ENCODE peak calls at places on chromosome 5, in eight cellular contexts. E, P, W, B, A, Y, T and J are unnamed samples.

GRCh38 chr5:138905541-138905940 is 30.4 kb upstream of the LRRTM2 start:
- DNase-seq in P (no peak), B (no peak), A (no peak), W (no peak), E (no peak), Y (no peak), T (no peak), J (no peak)

GRCh38 chr5:171309526-171310333 is 682 bp downstream of the TLX3 start:
- DNase-seq in W (no peak), Y (peak), E (no peak), P (peak), B (no peak), T (no peak), A (no peak), J (peak)

GRCh38 chr5:55338810-55339243 is 31.0 kb downstream of the MTREX start:
- DNase-seq in W (no peak), A (no peak), B (no peak), E (no peak), Y (no peak), T (no peak), P (no peak), J (no peak)

GRCh38 chr5:35478856-35479682 is 138.6 kb upstream of the SPEF2 start:
- DNase-seq in T (no peak), P (no peak), Y (no peak), E (no peak), W (no peak), A (peak), B (no peak), J (peak)

GRCh38 chr5:88045931-88046461 is 222.6 kb downstream of the TMEM161B start:
- DNase-seq in E (no peak), P (no peak), T (no peak), Y (no peak), W (no peak), B (no peak), A (no peak), J (no peak)

GRCh38 chr5:33120671-33121070 is 320.1 kb upstream of the TARS1 start:
- DNase-seq in T (no peak), Y (no peak), P (no peak), A (no peak), E (no peak), B (no peak), W (no peak), J (no peak)

GRCh38 chr5:172113036-172113435 is 75.0 kb downstream of the STK10 start:
- DNase-seq in B (no peak), Y (peak), W (no peak), T (no peak), P (no peak), A (no peak), E (no peak), J (peak)

GRCh38 chr5:123778641-123779040 is 266.7 kb downstream of the CSNK1G3 start:
- DNase-seq in T (no peak), W (no peak), P (no peak), B (no peak), Y (no peak), E (no peak), A (no peak), J (no peak)

GRCh38 chr5:58886315-58887207 is 303.7 kb downstream of the RAB3C start:
- DNase-seq in P (peak), Y (peak), A (peak), W (peak), T (peak), E (peak), B (peak), J (peak)

GRCh38 chr5:157449011-157449723 is 10.8 kb upstream of the NIPAL4 start:
- DNase-seq in Y (peak), E (no peak), A (no peak), B (no peak), W (peak), P (peak), T (no peak), J (no peak)

GRCh38 chr5:73605223-73606087 is 20.5 kb upstream of the ARHGEF28 start:
- DNase-seq in W (no peak), Y (peak), B (no peak), T (no peak), A (peak), E (no peak), P (no peak), J (no peak)

GRCh38 chr5:124030043-124030461 is 518.1 kb downstream of the CSNK1G3 start:
- DNase-seq in T (no peak), E (peak), B (no peak), Y (no peak), A (no peak), P (no peak), W (no peak), J (no peak)

GRCh38 chr5:128144491-128144890 is 60.9 kb downstream of the SLC12A2 start:
- DNase-seq in P (no peak), B (no peak), A (no peak), Y (no peak), E (no peak), W (no peak), T (no peak), J (no peak)

GRCh38 chr5:150079655-150080461 is 6.5 kb downstream of the CSF1R start:
- DNase-seq in P (peak), Y (no peak), B (no peak), T (no peak), W (no peak), A (no peak), E (no peak), J (no peak)

GRCh38 chr5:5218396-5218795 is 78.3 kb downstream of the ADAMTS16 start:
- DNase-seq in E (no peak), Y (no peak), T (no peak), P (no peak), W (no peak), B (no peak), A (no peak), J (no peak)

GRCh38 chr5:94388773-94389514 is 229.5 kb downstream of the KIAA0825 start:
- DNase-seq in W (no peak), P (no peak), A (no peak), B (no peak), E (no peak), Y (no peak), T (no peak), J (no peak)

GRCh38 chr5:145775893-145776444 is 59.2 kb downstream of the PRELID2 start:
- DNase-seq in Y (no peak), P (no peak), B (no peak), A (peak), W (no peak), T (no peak), E (no peak), J (no peak)

GRCh38 chr5:153352685-153353219 is 137.7 kb upstream of the GRIA1 start:
- DNase-seq in Y (no peak), W (no peak), P (no peak), A (no peak), B (no peak), T (peak), E (no peak), J (no peak)

GRCh38 chr5:139795074-139796001 is at the start of gene PSD2:
- DNase-seq in B (no peak), Y (no peak), T (no peak), W (peak), P (peak), E (peak), A (no peak), J (no peak)

GRCh38 chr5:42813533-42813932 is 1.8 kb upstream of the SELENOP start:
- DNase-seq in T (no peak), A (no peak), P (peak), E (peak), B (no peak), W (no peak), Y (no peak), J (no peak)

GRCh38 chr5:73448451-73449136 is at the start of gene FOXD1:
- DNase-seq in W (peak), A (peak), P (peak), B (no peak), T (no peak), Y (peak), E (peak), J (no peak)

GRCh38 chr5:74865293-74865798 is 841 bp downstream of the FAM169A start:
- DNase-seq in P (no peak), W (no peak), Y (no peak), B (no peak), A (no peak), T (no peak), E (no peak), J (no peak)

GRCh38 chr5:110726249-110727024 is at the start of gene TMEM232:
- DNase-seq in E (peak), Y (peak), T (no peak), A (peak), B (no peak), P (peak), W (peak), J (peak)

GRCh38 chr5:111635151-111635945 is 121.6 kb downstream of the NREP start:
- DNase-seq in B (no peak), T (no peak), W (no peak), Y (no peak), A (no peak), P (no peak), E (no peak), J (no peak)

GRCh38 chr5:93017854-93018253 is 563.2 kb downstream of the NR2F1-AS1 start:
- DNase-seq in W (no peak), B (no peak), A (no peak), Y (no peak), E (no peak), T (no peak), P (no peak), J (no peak)

GRCh38 chr5:107670028-107670926 is 460 bp downstream of the EFNA5 start:
- DNase-seq in P (peak), A (peak), T (peak), B (no peak), W (peak), Y (peak), E (peak), J (no peak)

GRCh38 chr5:145768863-145769262 is 66.3 kb downstream of the PRELID2 start:
- DNase-seq in E (no peak), T (no peak), P (no peak), Y (no peak), W (no peak), B (no peak), A (no peak), J (no peak)

GRCh38 chr5:91365498-91365897 is 17.6 kb downstream of the ARRDC3 start:
- DNase-seq in W (no peak), E (no peak), A (no peak), Y (no peak), T (no peak), B (no peak), P (no peak), J (no peak)

GRCh38 chr5:91367374-91367773 is 15.7 kb downstream of the ARRDC3 start:
- DNase-seq in B (no peak), T (no peak), W (no peak), P (no peak), E (no peak), A (no peak), Y (no peak), J (no peak)

GRCh38 chr5:91366571-91366970 is 16.5 kb downstream of the ARRDC3 start:
- DNase-seq in B (no peak), E (no peak), W (no peak), Y (no peak), T (no peak), P (no peak), A (peak), J (no peak)

GRCh38 chr5:91369480-91369879 is 13.6 kb downstream of the ARRDC3 start:
- DNase-seq in A (no peak), B (no peak), Y (no peak), W (no peak), T (no peak), E (no peak), P (no peak), J (no peak)

GRCh38 chr5:91367908-91368648 is 15.0 kb downstream of the ARRDC3 start:
- DNase-seq in B (no peak), E (no peak), P (no peak), A (no peak), W (no peak), T (no peak), Y (no peak), J (no peak)
- TF ChIP-seq POLR2AphosphoS5 in B (no peak), E (no peak), P (peak), A (no peak), W (no peak), T (peak), Y (no peak), J (no peak)

GRCh38 chr5:173228639-173229380 is 6.2 kb downstream of the NKX2-5 start:
- DNase-seq in E (peak), Y (no peak), W (no peak), P (no peak), B (no peak), A (no peak), T (no peak), J (no peak)

GRCh38 chr5:173230741-173231380 is 4.1 kb downstream of the NKX2-5 start:
- DNase-seq in P (no peak), Y (no peak), E (no peak), T (no peak), W (no peak), A (no peak), B (no peak), J (no peak)

GRCh38 chr5:173231381-173231766 is 3.6 kb downstream of the NKX2-5 start:
- DNase-seq in E (no peak), T (no peak), Y (no peak), P (no peak), A (no peak), B (no peak), W (no peak), J (no peak)

GRCh38 chr5:173229381-173229959 is 5.5 kb downstream of the NKX2-5 start:
- DNase-seq in A (no peak), W (no peak), B (no peak), P (no peak), T (no peak), Y (no peak), E (peak), J (no peak)

DNA sequence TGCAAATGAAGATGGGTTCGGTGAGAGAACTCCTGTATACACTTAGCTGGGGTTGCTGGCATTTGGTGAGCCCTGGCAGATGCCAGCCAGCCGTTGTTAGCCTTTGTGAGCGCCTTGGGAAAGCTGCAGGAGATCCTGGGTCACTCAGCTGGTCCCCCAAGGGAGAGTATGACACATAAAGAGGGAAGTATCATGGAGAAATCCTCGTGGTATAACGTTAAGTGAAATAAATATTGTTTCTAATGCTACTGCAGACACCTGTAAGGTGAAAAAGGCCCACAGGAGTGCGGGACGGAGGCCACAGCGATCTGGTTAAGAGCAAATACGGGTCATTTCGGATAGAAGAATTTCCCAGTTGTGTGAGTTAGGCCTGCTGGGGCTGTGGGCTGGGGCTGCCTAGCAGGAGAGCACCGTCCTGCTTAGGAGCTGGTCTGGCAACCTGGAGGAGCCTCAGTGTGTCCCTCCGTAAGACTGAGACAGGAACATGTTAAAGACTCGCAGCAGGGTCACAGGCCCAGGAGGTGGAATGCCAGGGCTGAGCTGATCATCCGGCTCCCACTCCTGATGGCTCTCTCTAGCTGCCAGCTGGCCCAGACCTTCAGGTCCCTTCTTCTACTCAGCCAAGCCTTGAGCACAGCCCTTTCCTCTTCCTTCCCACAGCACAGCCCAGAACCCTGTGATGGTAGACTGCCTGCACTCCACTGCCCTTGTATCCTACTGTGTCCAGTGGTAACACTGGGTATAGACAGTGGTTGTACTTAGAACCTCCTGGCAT is 4.9 kb downstream of the NKX2-5 start:
- DNase-seq in B (no peak), A (no peak), T (no peak), Y (no peak), P (no peak), E (peak), W (no peak), J (no peak)
- TF ChIP-seq POLR2AphosphoS5 in B (no peak), A (no peak), T (no peak), Y (no peak), P (no peak), E (no peak), W (no peak), J (no peak)

GRCh38 chr5:36875789-36876388 is 680 bp upstream of the NIPBL start:
- DNase-seq in B (no peak), W (peak), P (peak), T (peak), E (peak), Y (peak), A (peak), J (peak)
- TF ChIP-seq POLR2AphosphoS5 in B (no peak), W (peak), P (no peak), T (no peak), E (no peak), Y (no peak), A (no peak), J (peak)

GRCh38 chr5:174311531-174312269 is 266.2 kb downstream of the NSG2 start:
- DNase-seq in Y (peak), T (peak), P (peak), E (peak), A (peak), B (no peak), W (no peak), J (peak)
- TF ChIP-seq POLR2AphosphoS5 in Y (no peak), T (no peak), P (no peak), E (no peak), A (no peak), B (no peak), W (no peak), J (no peak)

GRCh38 chr5:867300-867699 is 16.5 kb upstream of the ZDHHC11 start:
- DNase-seq in Y (no peak), E (peak), W (no peak), P (no peak), A (no peak), T (no peak), B (no peak), J (no peak)
- TF ChIP-seq POLR2AphosphoS5 in Y (no peak), E (no peak), W (no peak), P (no peak), A (no peak), T (no peak), B (no peak), J (no peak)

GRCh38 chr5:6602441-6602840 is 30.4 kb downstream of the NSUN2 start:
- DNase-seq in W (no peak), T (no peak), A (no peak), P (no peak), E (no peak), Y (no peak), B (no peak), J (no peak)

GRCh38 chr5:6601271-6601670 is 31.6 kb downstream of the NSUN2 start:
- DNase-seq in E (no peak), B (no peak), P (no peak), W (no peak), T (no peak), Y (no peak), A (no peak), J (no peak)

GRCh38 chr5:6597557-6597956 is 35.3 kb downstream of the NSUN2 start:
- DNase-seq in B (no peak), Y (no peak), W (no peak), E (no peak), A (no peak), P (no peak), T (no peak), J (no peak)

GRCh38 chr5:6598351-6598900 is 34.4 kb downstream of the NSUN2 start:
- DNase-seq in E (no peak), W (no peak), Y (no peak), B (no peak), P (no peak), T (no peak), A (no peak), J (no peak)

GRCh38 chr5:6599739-6600138 is 33.1 kb downstream of the NSUN2 start:
- DNase-seq in Y (no peak), W (no peak), T (no peak), B (no peak), P (no peak), A (no peak), E (no peak), J (no peak)
- TF ChIP-seq POLR2AphosphoS5 in Y (no peak), W (no peak), T (no peak), B (no peak), P (no peak), A (no peak), E (no peak), J (no peak)

DNA sequence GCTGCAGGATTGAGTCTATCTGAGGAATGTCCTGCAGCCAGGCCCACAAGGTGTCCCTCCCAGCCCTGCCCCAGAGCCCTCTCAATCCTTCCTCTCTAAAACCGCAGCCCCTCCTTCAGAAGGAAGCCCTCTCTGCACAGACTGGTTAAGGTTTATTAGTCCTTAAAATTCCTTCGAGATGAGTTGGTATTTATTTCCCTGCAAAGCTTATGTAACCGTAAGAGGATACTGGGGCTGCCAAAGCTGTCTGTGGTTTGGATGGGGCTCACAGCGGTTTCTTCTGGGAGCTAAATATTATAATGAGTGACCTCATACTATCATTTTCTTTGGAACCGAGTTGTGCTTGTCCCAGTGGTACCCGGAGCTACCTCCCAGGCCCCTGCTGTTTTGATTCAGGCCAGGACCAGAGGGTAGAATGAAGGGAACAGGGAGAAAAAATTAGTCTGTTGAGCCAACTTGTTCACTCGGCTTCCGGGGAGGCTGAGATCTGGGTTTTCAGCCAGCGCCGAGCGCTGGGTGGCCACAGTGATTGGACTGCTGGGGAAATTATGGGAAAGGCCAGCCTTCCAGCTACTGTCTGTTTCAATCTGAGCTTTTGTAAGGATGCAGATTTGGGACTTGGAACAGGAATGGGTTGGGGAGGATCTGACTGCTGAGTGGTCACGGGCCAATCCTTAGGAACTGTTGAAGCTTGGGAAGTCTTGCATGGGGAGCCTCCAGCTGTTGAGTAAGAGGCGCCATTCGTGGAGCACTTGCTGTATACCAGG is 107.5 kb downstream of the NDFIP1 start:
- DNase-seq in W (peak), B (peak), E (no peak), P (no peak), Y (peak), A (peak), T (no peak), J (no peak)
- TF ChIP-seq POLR2AphosphoS5 in W (peak), B (no peak), E (no peak), P (no peak), Y (no peak), A (peak), T (no peak), J (no peak)

GRCh38 chr5:134902071-134902801 is 2.7 kb upstream of the PCBD2 start:
- DNase-seq in Y (no peak), W (no peak), T (peak), E (no peak), A (peak), B (no peak), P (no peak), J (peak)

GRCh38 chr5:134905246-134905996 is 490 bp downstream of the PCBD2 start:
- DNase-seq in Y (peak), P (no peak), E (peak), T (no peak), A (peak), B (peak), W (peak), J (peak)

GRCh38 chr5:134906811-134907210 is 1.9 kb downstream of the PCBD2 start:
- DNase-seq in E (no peak), A (no peak), Y (no peak), B (no peak), W (no peak), T (no peak), P (no peak), J (no peak)

GRCh38 chr5:134904621-134905245 is at the start of gene PCBD2:
- DNase-seq in T (peak), W (peak), A (peak), E (peak), Y (peak), P (peak), B (no peak), J (peak)
- TF ChIP-seq POLR2AphosphoS5 in T (peak), W (peak), A (peak), E (peak), Y (peak), P (peak), B (no peak), J (peak)